ENCODE peak calls at places on chromosomes 11 and 22, in four cellular contexts. One of them, this sample, is unnamed.

GRCh38 chr22:36758792-36759271 is 17.1 kb downstream of the IFT27 start:
- DNase-seq in stimulated activated CD4-positive, alpha-beta T cell treated with anti-CD3 and anti-CD28 coated beads, Interleukin-1b, Interleukin-23, amount 100 ng/mL, for 24 hours: no peak
- DNase-seq in RPMI7951: no peak
- DNase-seq in CD8-positive, alpha-beta memory T cell: no peak
- DNase-seq in this sample: no peak

GRCh38 chr11:127230392-127230791 is 229.8 kb upstream of the KIRREL3 start:
- DNase-seq in RPMI7951: no peak
- DNase-seq in stimulated activated CD4-positive, alpha-beta T cell treated with anti-CD3 and anti-CD28 coated beads, Interleukin-1b, Interleukin-23, amount 100 ng/mL, for 24 hours: no peak
- DNase-seq in CD8-positive, alpha-beta memory T cell: no peak
- DNase-seq in this sample: no peak

GRCh38 chr11:86670179-86670578 is 2.2 kb downstream of the ME3 start:
- DNase-seq in RPMI7951: peak
- DNase-seq in stimulated activated CD4-positive, alpha-beta T cell treated with anti-CD3 and anti-CD28 coated beads, Interleukin-1b, Interleukin-23, amount 100 ng/mL, for 24 hours: no peak
- DNase-seq in CD8-positive, alpha-beta memory T cell: no peak
- DNase-seq in this sample: no peak

GRCh38 chr11:129967996-129968395 is 34.6 kb downstream of the PRDM10 start:
- DNase-seq in RPMI7951: no peak
- DNase-seq in CD8-positive, alpha-beta memory T cell: no peak
- DNase-seq in stimulated activated CD4-positive, alpha-beta T cell treated with anti-CD3 and anti-CD28 coated beads, Interleukin-1b, Interleukin-23, amount 100 ng/mL, for 24 hours: no peak
- DNase-seq in this sample: no peak

GRCh38 chr11:75233688-75234295 is 6.8 kb upstream of the TPBGL start:
- DNase-seq in CD8-positive, alpha-beta memory T cell: no peak
- DNase-seq in RPMI7951: peak
- DNase-seq in stimulated activated CD4-positive, alpha-beta T cell treated with anti-CD3 and anti-CD28 coated beads, Interleukin-1b, Interleukin-23, amount 100 ng/mL, for 24 hours: no peak
- DNase-seq in this sample: no peak

GRCh38 chr22:23555118-23555517 is 25.0 kb downstream of the IGLL1 start:
- DNase-seq in CD8-positive, alpha-beta memory T cell: no peak
- DNase-seq in RPMI7951: no peak
- DNase-seq in stimulated activated CD4-positive, alpha-beta T cell treated with anti-CD3 and anti-CD28 coated beads, Interleukin-1b, Interleukin-23, amount 100 ng/mL, for 24 hours: no peak
- DNase-seq in this sample: no peak

GRCh38 chr11:17572359-17572690 is 25.3 kb downstream of the OTOG start:
- DNase-seq in CD8-positive, alpha-beta memory T cell: no peak
- DNase-seq in stimulated activated CD4-positive, alpha-beta T cell treated with anti-CD3 and anti-CD28 coated beads, Interleukin-1b, Interleukin-23, amount 100 ng/mL, for 24 hours: no peak
- DNase-seq in RPMI7951: no peak
- DNase-seq in this sample: no peak

GRCh38 chr11:1845571-1846452 is 7.0 kb downstream of the TNNI2 start:
- DNase-seq in RPMI7951: no peak
- DNase-seq in CD8-positive, alpha-beta memory T cell: peak
- DNase-seq in stimulated activated CD4-positive, alpha-beta T cell treated with anti-CD3 and anti-CD28 coated beads, Interleukin-1b, Interleukin-23, amount 100 ng/mL, for 24 hours: no peak
- DNase-seq in this sample: no peak

GRCh38 chr22:38413085-38414008 is 41.7 kb downstream of the KCNJ4 start:
- DNase-seq in stimulated activated CD4-positive, alpha-beta T cell treated with anti-CD3 and anti-CD28 coated beads, Interleukin-1b, Interleukin-23, amount 100 ng/mL, for 24 hours: no peak
- DNase-seq in CD8-positive, alpha-beta memory T cell: no peak
- DNase-seq in RPMI7951: no peak
- DNase-seq in this sample: no peak

GRCh38 chr22:26892401-26893033 is 235.1 kb downstream of the MIAT start:
- DNase-seq in CD8-positive, alpha-beta memory T cell: no peak
- DNase-seq in RPMI7951: peak
- DNase-seq in stimulated activated CD4-positive, alpha-beta T cell treated with anti-CD3 and anti-CD28 coated beads, Interleukin-1b, Interleukin-23, amount 100 ng/mL, for 24 hours: no peak
- DNase-seq in this sample: no peak

GRCh38 chr11:96013459-96014213 is 89.7 kb upstream of the MTMR2 start:
- DNase-seq in stimulated activated CD4-positive, alpha-beta T cell treated with anti-CD3 and anti-CD28 coated beads, Interleukin-1b, Interleukin-23, amount 100 ng/mL, for 24 hours: no peak
- DNase-seq in RPMI7951: no peak
- DNase-seq in CD8-positive, alpha-beta memory T cell: peak
- DNase-seq in this sample: no peak

GRCh38 chr11:43924112-43924855 is 18.2 kb upstream of the C11orf96 start:
- DNase-seq in CD8-positive, alpha-beta memory T cell: no peak
- DNase-seq in stimulated activated CD4-positive, alpha-beta T cell treated with anti-CD3 and anti-CD28 coated beads, Interleukin-1b, Interleukin-23, amount 100 ng/mL, for 24 hours: no peak
- DNase-seq in RPMI7951: no peak
- DNase-seq in this sample: no peak